ENCODE peak calls at places on chromosomes 6 and 20, in nine cellular contexts. C is astrocyte of the spinal cord, W is sigmoid colon, J is breast epithelium, Y is psoas muscle, X is mesothelial cell of epicardium, P is lower leg skin, T is NB4, A is keratinocyte. V is an unnamed sample.

GRCh38 chr6:90107721-90108364 is 188.8 kb downstream of the BACH2 start:
- DNase-seq in C (no peak), W (no peak), J (no peak), Y (no peak), X (no peak), P (no peak), T (no peak), A (no peak), V (no peak)

GRCh38 chr6:33273129-33273923 is 1.5 kb downstream of the RPS18 start:
- DNase-seq in C (no peak), W (no peak), J (no peak), Y (no peak), X (no peak), P (no peak), T (no peak), A (no peak), V (no peak)

GRCh38 chr6:3226422-3227362 is 761 bp downstream of the TUBB2B start:
- DNase-seq in C (no peak), W (no peak), J (no peak), Y (peak; percentile 27), X (no peak), P (peak; percentile 86), T (peak; percentile 68), A (no peak), V (no peak)

GRCh38 chr20:53608456-53609413 is 15.1 kb upstream of the ZNF217 start:
- DNase-seq in C (peak; percentile 33), W (no peak), J (peak; percentile 19), Y (no peak), X (no peak), P (peak; percentile 87), T (peak; percentile 36), A (no peak), V (peak; percentile 20)

GRCh38 chr20:57894522-57894921 is 184.7 kb upstream of the PMEPA1 start:
- DNase-seq in C (no peak), W (no peak), J (no peak), Y (no peak), X (no peak), P (no peak), T (no peak), A (no peak), V (no peak)

GRCh38 chr6:136980070-136980469 is 58.0 kb downstream of the SLC35D3 start:
- DNase-seq in C (no peak), W (no peak), J (no peak), Y (no peak), X (no peak), P (no peak), T (no peak), A (no peak), V (no peak)

GRCh38 chr6:47478233-47479155 is 905 bp downstream of the CD2AP start:
- DNase-seq in C (peak; percentile 36), W (no peak), J (peak; percentile 29), Y (no peak), X (no peak), P (no peak), T (no peak), A (no peak), V (no peak)

GRCh38 chr6:156154896-156155295 is 622.3 kb upstream of the ARID1B start:
- DNase-seq in C (no peak), W (no peak), J (no peak), Y (no peak), X (no peak), P (no peak), T (no peak), A (no peak), V (no peak)

GRCh38 chr6:74899416-74899815 is 306.4 kb downstream of the COL12A1 start:
- DNase-seq in C (peak; percentile 42), W (no peak), J (no peak), Y (no peak), X (no peak), P (no peak), T (peak; percentile 18), A (peak; percentile 23), V (no peak)

GRCh38 chr6:39228992-39229767 is at the start of gene KCNK5:
- DNase-seq in C (peak; percentile 7), W (peak; percentile 73), J (peak; percentile 58), Y (peak; percentile 77), X (peak; percentile 52), P (peak; percentile 87), T (peak; percentile 95), A (peak; percentile 25), V (peak; percentile 51)

GRCh38 chr6:33423777-33424176 is 3.9 kb downstream of the SYNGAP1 start:
- DNase-seq in C (no peak), W (no peak), J (no peak), Y (no peak), X (no peak), P (no peak), T (no peak), A (no peak), V (no peak)

GRCh38 chr6:11722224-11722623 is 56.4 kb downstream of the ADTRP start:
- DNase-seq in C (no peak), W (no peak), J (no peak), Y (no peak), X (no peak), P (no peak), T (no peak), A (no peak), V (no peak)
- TF ChIP-seq CTCF in C (no peak), W (no peak), J (no peak), Y (no peak), X (no peak), P (no peak), T (no peak), A (no peak), V (no peak)

GRCh38 chr6:13328076-13328874 is at the start of gene TBC1D7:
- DNase-seq in C (peak; percentile 93), W (peak; percentile 97), J (peak; percentile 90), Y (peak; percentile 91), X (peak; percentile 83), P (peak; percentile 99), T (peak; percentile 96), A (peak; percentile 49), V (peak; percentile 94)
- TF ChIP-seq CTCF in C (no peak), W (no peak), J (no peak), Y (peak; percentile 20), X (no peak), P (no peak), T (no peak), A (no peak), V (no peak)

DNA sequence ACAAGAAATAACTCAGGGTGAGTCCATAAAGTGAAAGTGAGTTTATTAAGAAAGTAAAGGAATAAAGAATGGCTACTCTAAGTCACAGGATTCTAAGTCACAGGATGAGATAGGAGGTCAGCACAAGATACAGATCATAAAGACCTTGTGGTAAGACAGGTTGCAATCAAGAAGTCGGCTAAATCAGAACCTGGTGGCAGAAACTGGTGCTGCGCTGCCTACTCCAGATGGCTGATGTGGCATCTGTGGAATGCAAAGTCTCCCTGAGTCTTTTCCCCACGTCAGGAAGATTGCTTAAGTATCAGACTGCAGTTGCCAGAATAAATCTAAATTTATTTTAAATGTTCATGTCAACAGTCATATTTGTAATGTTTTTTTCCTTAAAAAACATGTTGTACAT is 10.7 kb upstream of the KCNK15 start:
- DNase-seq in C (no peak), W (no peak), J (no peak), Y (no peak), X (no peak), P (no peak), T (no peak), A (no peak), V (no peak)
- TF ChIP-seq CTCF in C (no peak), W (no peak), J (no peak), Y (no peak), X (peak; percentile 12), P (no peak), T (no peak), A (peak; percentile 28), V (no peak)

GRCh38 chr6:93036835-93037234 is 382.5 kb downstream of the EPHA7 start:
- DNase-seq in C (peak; percentile 32), W (no peak), J (no peak), Y (no peak), X (no peak), P (no peak), T (peak; percentile 53), A (no peak), V (no peak)
- TF ChIP-seq CTCF in C (peak; percentile 55), W (no peak), J (no peak), Y (no peak), X (no peak), P (no peak), T (peak; percentile 60), A (no peak), V (no peak)

DNA sequence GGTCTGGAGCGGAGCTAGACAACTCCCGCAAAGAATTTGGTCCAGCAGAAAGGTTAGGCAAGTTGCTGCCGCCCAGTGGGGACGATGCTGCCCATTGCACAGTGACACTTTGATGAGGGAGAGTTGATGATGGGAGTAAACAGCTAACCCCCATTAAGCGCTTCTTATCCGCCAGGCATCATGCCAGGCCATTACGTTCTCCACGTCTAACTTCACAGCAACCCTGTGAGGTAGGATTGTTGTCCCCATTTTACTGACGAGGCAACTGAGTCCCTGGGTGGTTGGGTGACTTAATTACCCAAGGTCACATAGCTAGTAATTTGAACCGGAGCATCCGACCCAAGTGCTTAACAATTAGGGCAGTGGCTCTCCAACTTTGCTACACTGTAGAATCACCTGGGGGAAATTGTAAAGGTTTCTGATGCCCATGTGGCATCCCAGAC is 731 bp downstream of the RALGAPB start:
- DNase-seq in C (peak; percentile 8), W (no peak), J (peak; percentile 32), Y (no peak), X (no peak), P (no peak), T (no peak), A (no peak), V (no peak)
- TF ChIP-seq CTCF in C (peak; percentile 20), W (no peak), J (no peak), Y (no peak), X (no peak), P (no peak), T (no peak), A (no peak), V (no peak)

DNA sequence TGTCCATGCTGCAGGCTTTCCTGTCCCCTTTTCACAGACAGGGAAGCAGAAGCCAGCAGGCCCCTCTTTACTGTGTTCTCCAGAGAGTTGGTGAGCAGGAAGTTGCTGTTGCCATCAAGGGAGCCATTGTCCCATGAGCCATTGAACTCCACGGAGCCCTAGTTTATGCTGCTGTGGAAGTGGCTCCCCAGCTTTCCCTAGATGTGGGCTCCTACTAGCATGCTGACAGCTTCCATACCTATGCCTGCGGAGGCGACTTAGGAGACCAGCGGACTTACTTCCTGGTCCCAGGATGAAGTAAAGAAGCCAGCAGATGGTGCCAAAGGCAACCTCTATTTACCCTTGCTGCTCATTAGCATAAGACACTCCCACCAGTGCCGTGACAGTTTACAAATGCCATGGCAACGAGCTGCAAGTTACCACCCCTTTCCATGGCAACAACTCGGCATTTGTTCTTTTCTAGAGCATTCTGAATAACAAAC is 30.8 kb upstream of the FKBP1A start:
- DNase-seq in C (peak; percentile 80), W (no peak), J (no peak), Y (no peak), X (no peak), P (no peak), T (peak; percentile 81), A (no peak), V (no peak)
- TF ChIP-seq CTCF in C (no peak), W (no peak), J (no peak), Y (no peak), X (no peak), P (no peak), T (peak; percentile 42), A (peak; percentile 13), V (no peak)

GRCh38 chr20:32463642-32464400 is 105.7 kb downstream of the ASXL1 start:
- DNase-seq in C (no peak), W (peak; percentile 90), J (peak; percentile 64), Y (no peak), X (no peak), P (no peak), T (no peak), A (no peak), V (no peak)
- TF ChIP-seq CTCF in C (no peak), W (no peak), J (no peak), Y (no peak), X (no peak), P (no peak), T (no peak), A (no peak), V (no peak)

GRCh38 chr6:159042824-159043181 is 2.0 kb downstream of the TAGAP start:
- DNase-seq in C (no peak), W (no peak), J (no peak), Y (no peak), X (no peak), P (no peak), T (no peak), A (no peak), V (no peak)
- TF ChIP-seq CTCF in C (no peak), W (no peak), J (no peak), Y (no peak), X (peak; percentile 11), P (no peak), T (no peak), A (no peak), V (peak; percentile 68)